ENCODE peak calls at places on chromosomes 3 and 15, in five cellular contexts. One of them, this sample, is unnamed.
A peak's percentile ranks its signal among the peaks of the same experiment; 100 is the strongest.

GRCh38 chr15:93035092-93035915 is 53.7 kb downstream of the RGMA start:
- DNase-seq in activated effector memory CD4-positive, alpha-beta T cell treated with Interleukin-2 at 50 U/mL for 16 hours: no peak
- DNase-seq in stimulated activated CD8-positive, alpha-beta memory T cell treated with anti-CD3 and anti-CD28 coated beads, Interleukin-7, amount 100 ng/mL, for 48 hours: no peak
- DNase-seq in MM.1S: no peak
- DNase-seq in kidney: no peak
- DNase-seq in this sample: no peak

GRCh38 chr3:45595364-45596154 is 1.0 kb downstream of the LIMD1 start:
- DNase-seq in kidney: no peak
- DNase-seq in MM.1S: no peak
- DNase-seq in stimulated activated CD8-positive, alpha-beta memory T cell treated with anti-CD3 and anti-CD28 coated beads, Interleukin-7, amount 100 ng/mL, for 48 hours: no peak
- DNase-seq in activated effector memory CD4-positive, alpha-beta T cell treated with Interleukin-2 at 50 U/mL for 16 hours: no peak
- DNase-seq in this sample: no peak

GRCh38 chr3:185716436-185717090 is 108.3 kb downstream of the IGF2BP2 start:
- DNase-seq in kidney: no peak
- DNase-seq in MM.1S: no peak
- DNase-seq in stimulated activated CD8-positive, alpha-beta memory T cell treated with anti-CD3 and anti-CD28 coated beads, Interleukin-7, amount 100 ng/mL, for 48 hours: no peak
- DNase-seq in activated effector memory CD4-positive, alpha-beta T cell treated with Interleukin-2 at 50 U/mL for 16 hours: no peak
- DNase-seq in this sample: no peak

GRCh38 chr3:178131801-178132200 is 404.4 kb upstream of the KCNMB2 start:
- DNase-seq in MM.1S: no peak
- DNase-seq in kidney: no peak
- DNase-seq in stimulated activated CD8-positive, alpha-beta memory T cell treated with anti-CD3 and anti-CD28 coated beads, Interleukin-7, amount 100 ng/mL, for 48 hours: no peak
- DNase-seq in activated effector memory CD4-positive, alpha-beta T cell treated with Interleukin-2 at 50 U/mL for 16 hours: no peak
- DNase-seq in this sample: no peak

GRCh38 chr3:134186391-134186790 is 64.3 kb downstream of the RYK start:
- DNase-seq in MM.1S: no peak
- DNase-seq in activated effector memory CD4-positive, alpha-beta T cell treated with Interleukin-2 at 50 U/mL for 16 hours: no peak
- DNase-seq in kidney: no peak
- DNase-seq in stimulated activated CD8-positive, alpha-beta memory T cell treated with anti-CD3 and anti-CD28 coated beads, Interleukin-7, amount 100 ng/mL, for 48 hours: no peak
- DNase-seq in this sample: no peak

GRCh38 chr3:143565943-143566342 is 282.3 kb downstream of the SLC9A9 start:
- DNase-seq in MM.1S: no peak
- DNase-seq in activated effector memory CD4-positive, alpha-beta T cell treated with Interleukin-2 at 50 U/mL for 16 hours: no peak
- DNase-seq in stimulated activated CD8-positive, alpha-beta memory T cell treated with anti-CD3 and anti-CD28 coated beads, Interleukin-7, amount 100 ng/mL, for 48 hours: no peak
- DNase-seq in kidney: no peak
- DNase-seq in this sample: peak; percentile 9

GRCh38 chr3:47715928-47716327 is 65.8 kb downstream of the SMARCC1 start:
- DNase-seq in activated effector memory CD4-positive, alpha-beta T cell treated with Interleukin-2 at 50 U/mL for 16 hours: no peak
- DNase-seq in stimulated activated CD8-positive, alpha-beta memory T cell treated with anti-CD3 and anti-CD28 coated beads, Interleukin-7, amount 100 ng/mL, for 48 hours: no peak
- DNase-seq in MM.1S: no peak
- DNase-seq in kidney: no peak
- DNase-seq in this sample: no peak

GRCh38 chr3:54215521-54215920 is 93.2 kb downstream of the CACNA2D3 start:
- DNase-seq in MM.1S: no peak
- DNase-seq in stimulated activated CD8-positive, alpha-beta memory T cell treated with anti-CD3 and anti-CD28 coated beads, Interleukin-7, amount 100 ng/mL, for 48 hours: no peak
- DNase-seq in kidney: no peak
- DNase-seq in activated effector memory CD4-positive, alpha-beta T cell treated with Interleukin-2 at 50 U/mL for 16 hours: no peak
- DNase-seq in this sample: no peak

GRCh38 chr3:85159376-85159775 is 200.6 kb downstream of the CADM2 start:
- DNase-seq in stimulated activated CD8-positive, alpha-beta memory T cell treated with anti-CD3 and anti-CD28 coated beads, Interleukin-7, amount 100 ng/mL, for 48 hours: no peak
- DNase-seq in MM.1S: no peak
- DNase-seq in kidney: no peak
- DNase-seq in activated effector memory CD4-positive, alpha-beta T cell treated with Interleukin-2 at 50 U/mL for 16 hours: no peak
- DNase-seq in this sample: no peak

GRCh38 chr3:67685499-67685898 is 31.1 kb upstream of the SUCLG2 start:
- DNase-seq in MM.1S: peak; percentile 87
- DNase-seq in stimulated activated CD8-positive, alpha-beta memory T cell treated with anti-CD3 and anti-CD28 coated beads, Interleukin-7, amount 100 ng/mL, for 48 hours: no peak
- DNase-seq in kidney: no peak
- DNase-seq in activated effector memory CD4-positive, alpha-beta T cell treated with Interleukin-2 at 50 U/mL for 16 hours: no peak
- DNase-seq in this sample: peak; percentile 56

GRCh38 chr3:179653777-179654117 is 907 bp downstream of the USP13 start:
- DNase-seq in activated effector memory CD4-positive, alpha-beta T cell treated with Interleukin-2 at 50 U/mL for 16 hours: no peak
- DNase-seq in MM.1S: peak; percentile 53
- DNase-seq in stimulated activated CD8-positive, alpha-beta memory T cell treated with anti-CD3 and anti-CD28 coated beads, Interleukin-7, amount 100 ng/mL, for 48 hours: no peak
- DNase-seq in kidney: no peak
- DNase-seq in this sample: no peak

GRCh38 chr15:23416349-23417276 is 30.4 kb downstream of the GOLGA6L2 start:
- DNase-seq in kidney: peak; percentile 65
- DNase-seq in MM.1S: peak; percentile 96
- DNase-seq in activated effector memory CD4-positive, alpha-beta T cell treated with Interleukin-2 at 50 U/mL for 16 hours: no peak
- DNase-seq in stimulated activated CD8-positive, alpha-beta memory T cell treated with anti-CD3 and anti-CD28 coated beads, Interleukin-7, amount 100 ng/mL, for 48 hours: no peak
- DNase-seq in this sample: peak; percentile 22

GRCh38 chr3:45365060-45365459 is 23.3 kb upstream of the LARS2 start:
- DNase-seq in activated effector memory CD4-positive, alpha-beta T cell treated with Interleukin-2 at 50 U/mL for 16 hours: no peak
- DNase-seq in kidney: no peak
- DNase-seq in stimulated activated CD8-positive, alpha-beta memory T cell treated with anti-CD3 and anti-CD28 coated beads, Interleukin-7, amount 100 ng/mL, for 48 hours: no peak
- DNase-seq in MM.1S: no peak
- DNase-seq in this sample: no peak

GRCh38 chr15:48334260-48334659 is 3.0 kb downstream of the DUT start:
- DNase-seq in stimulated activated CD8-positive, alpha-beta memory T cell treated with anti-CD3 and anti-CD28 coated beads, Interleukin-7, amount 100 ng/mL, for 48 hours: no peak
- DNase-seq in kidney: no peak
- DNase-seq in activated effector memory CD4-positive, alpha-beta T cell treated with Interleukin-2 at 50 U/mL for 16 hours: no peak
- DNase-seq in MM.1S: no peak
- DNase-seq in this sample: no peak

GRCh38 chr3:81816473-81817260 is 55.2 kb upstream of the GBE1 start:
- DNase-seq in activated effector memory CD4-positive, alpha-beta T cell treated with Interleukin-2 at 50 U/mL for 16 hours: no peak
- DNase-seq in stimulated activated CD8-positive, alpha-beta memory T cell treated with anti-CD3 and anti-CD28 coated beads, Interleukin-7, amount 100 ng/mL, for 48 hours: no peak
- DNase-seq in MM.1S: no peak
- DNase-seq in kidney: no peak
- DNase-seq in this sample: peak; percentile 43

GRCh38 chr3:99925584-99925983 is 107.9 kb downstream of the CMSS1 start:
- DNase-seq in MM.1S: no peak
- DNase-seq in stimulated activated CD8-positive, alpha-beta memory T cell treated with anti-CD3 and anti-CD28 coated beads, Interleukin-7, amount 100 ng/mL, for 48 hours: no peak
- DNase-seq in kidney: no peak
- DNase-seq in activated effector memory CD4-positive, alpha-beta T cell treated with Interleukin-2 at 50 U/mL for 16 hours: no peak
- DNase-seq in this sample: no peak

GRCh38 chr3:16249336-16249735 is 15.4 kb downstream of the DPH3 start:
- DNase-seq in activated effector memory CD4-positive, alpha-beta T cell treated with Interleukin-2 at 50 U/mL for 16 hours: no peak
- DNase-seq in MM.1S: peak; percentile 14
- DNase-seq in kidney: no peak
- DNase-seq in stimulated activated CD8-positive, alpha-beta memory T cell treated with anti-CD3 and anti-CD28 coated beads, Interleukin-7, amount 100 ng/mL, for 48 hours: no peak
- DNase-seq in this sample: peak; percentile 52

GRCh38 chr3:61936344-61936937 is 375.1 kb downstream of the PTPRG start:
- DNase-seq in activated effector memory CD4-positive, alpha-beta T cell treated with Interleukin-2 at 50 U/mL for 16 hours: no peak
- DNase-seq in stimulated activated CD8-positive, alpha-beta memory T cell treated with anti-CD3 and anti-CD28 coated beads, Interleukin-7, amount 100 ng/mL, for 48 hours: no peak
- DNase-seq in kidney: no peak
- DNase-seq in MM.1S: peak; percentile 15
- DNase-seq in this sample: peak; percentile 43

GRCh38 chr15:64739216-64739976 is 36.0 kb downstream of the RBPMS2 start:
- DNase-seq in kidney: no peak
- DNase-seq in activated effector memory CD4-positive, alpha-beta T cell treated with Interleukin-2 at 50 U/mL for 16 hours: no peak
- DNase-seq in stimulated activated CD8-positive, alpha-beta memory T cell treated with anti-CD3 and anti-CD28 coated beads, Interleukin-7, amount 100 ng/mL, for 48 hours: no peak
- DNase-seq in MM.1S: no peak
- DNase-seq in this sample: no peak

GRCh38 chr3:53022647-53023046 is 23.2 kb downstream of the SFMBT1 start:
- DNase-seq in kidney: no peak
- DNase-seq in activated effector memory CD4-positive, alpha-beta T cell treated with Interleukin-2 at 50 U/mL for 16 hours: no peak
- DNase-seq in stimulated activated CD8-positive, alpha-beta memory T cell treated with anti-CD3 and anti-CD28 coated beads, Interleukin-7, amount 100 ng/mL, for 48 hours: no peak
- DNase-seq in MM.1S: no peak
- DNase-seq in this sample: no peak

GRCh38 chr3:52851348-52851747 is 16.5 kb upstream of the MUSTN1 start:
- DNase-seq in kidney: peak; percentile 31
- DNase-seq in MM.1S: peak; percentile 20
- DNase-seq in stimulated activated CD8-positive, alpha-beta memory T cell treated with anti-CD3 and anti-CD28 coated beads, Interleukin-7, amount 100 ng/mL, for 48 hours: no peak
- DNase-seq in activated effector memory CD4-positive, alpha-beta T cell treated with Interleukin-2 at 50 U/mL for 16 hours: no peak
- DNase-seq in this sample: peak; percentile 49

GRCh38 chr15:68578960-68579935 is at the start of gene CORO2B:
- DNase-seq in kidney: peak; percentile 83
- DNase-seq in stimulated activated CD8-positive, alpha-beta memory T cell treated with anti-CD3 and anti-CD28 coated beads, Interleukin-7, amount 100 ng/mL, for 48 hours: no peak
- DNase-seq in MM.1S: no peak
- DNase-seq in activated effector memory CD4-positive, alpha-beta T cell treated with Interleukin-2 at 50 U/mL for 16 hours: no peak
- DNase-seq in this sample: no peak

GRCh38 chr15:44058126-44058525 is 136.9 kb downstream of the FRMD5 start:
- DNase-seq in stimulated activated CD8-positive, alpha-beta memory T cell treated with anti-CD3 and anti-CD28 coated beads, Interleukin-7, amount 100 ng/mL, for 48 hours: no peak
- DNase-seq in kidney: no peak
- DNase-seq in activated effector memory CD4-positive, alpha-beta T cell treated with Interleukin-2 at 50 U/mL for 16 hours: no peak
- DNase-seq in MM.1S: peak; percentile 62
- DNase-seq in this sample: no peak

GRCh38 chr3:140834266-140835037 is 107.2 kb upstream of the SLC25A36 start:
- DNase-seq in MM.1S: no peak
- DNase-seq in kidney: no peak
- DNase-seq in stimulated activated CD8-positive, alpha-beta memory T cell treated with anti-CD3 and anti-CD28 coated beads, Interleukin-7, amount 100 ng/mL, for 48 hours: no peak
- DNase-seq in activated effector memory CD4-positive, alpha-beta T cell treated with Interleukin-2 at 50 U/mL for 16 hours: no peak
- DNase-seq in this sample: no peak

GRCh38 chr3:42654331-42655201 is 1.1 kb downstream of the ZBTB47 start:
- DNase-seq in stimulated activated CD8-positive, alpha-beta memory T cell treated with anti-CD3 and anti-CD28 coated beads, Interleukin-7, amount 100 ng/mL, for 48 hours: no peak
- DNase-seq in kidney: peak; percentile 85
- DNase-seq in MM.1S: no peak
- DNase-seq in activated effector memory CD4-positive, alpha-beta T cell treated with Interleukin-2 at 50 U/mL for 16 hours: no peak
- DNase-seq in this sample: no peak

GRCh38 chr15:85010114-85010471 is 28.4 kb downstream of the PDE8A start:
- DNase-seq in activated effector memory CD4-positive, alpha-beta T cell treated with Interleukin-2 at 50 U/mL for 16 hours: no peak
- DNase-seq in MM.1S: no peak
- DNase-seq in kidney: no peak
- DNase-seq in stimulated activated CD8-positive, alpha-beta memory T cell treated with anti-CD3 and anti-CD28 coated beads, Interleukin-7, amount 100 ng/mL, for 48 hours: no peak
- DNase-seq in this sample: no peak

GRCh38 chr3:122942937-122943827 is 84.4 kb downstream of the SEMA5B start:
- DNase-seq in kidney: peak; percentile 86
- DNase-seq in stimulated activated CD8-positive, alpha-beta memory T cell treated with anti-CD3 and anti-CD28 coated beads, Interleukin-7, amount 100 ng/mL, for 48 hours: no peak
- DNase-seq in activated effector memory CD4-positive, alpha-beta T cell treated with Interleukin-2 at 50 U/mL for 16 hours: no peak
- DNase-seq in MM.1S: peak; percentile 32
- DNase-seq in this sample: peak; percentile 44

GRCh38 chr3:120469440-120470415 is 18.9 kb upstream of the FSTL1 start:
- DNase-seq in MM.1S: no peak
- DNase-seq in kidney: no peak
- DNase-seq in activated effector memory CD4-positive, alpha-beta T cell treated with Interleukin-2 at 50 U/mL for 16 hours: no peak
- DNase-seq in stimulated activated CD8-positive, alpha-beta memory T cell treated with anti-CD3 and anti-CD28 coated beads, Interleukin-7, amount 100 ng/mL, for 48 hours: no peak
- DNase-seq in this sample: no peak

GRCh38 chr3:167493240-167493639 is 19.4 kb upstream of the SERPINI2 start:
- DNase-seq in kidney: no peak
- DNase-seq in activated effector memory CD4-positive, alpha-beta T cell treated with Interleukin-2 at 50 U/mL for 16 hours: no peak
- DNase-seq in stimulated activated CD8-positive, alpha-beta memory T cell treated with anti-CD3 and anti-CD28 coated beads, Interleukin-7, amount 100 ng/mL, for 48 hours: no peak
- DNase-seq in MM.1S: no peak
- DNase-seq in this sample: peak; percentile 46

GRCh38 chr15:26697913-26698312 is 75.0 kb downstream of the GABRB3 start:
- DNase-seq in activated effector memory CD4-positive, alpha-beta T cell treated with Interleukin-2 at 50 U/mL for 16 hours: no peak
- DNase-seq in stimulated activated CD8-positive, alpha-beta memory T cell treated with anti-CD3 and anti-CD28 coated beads, Interleukin-7, amount 100 ng/mL, for 48 hours: no peak
- DNase-seq in kidney: no peak
- DNase-seq in MM.1S: no peak
- DNase-seq in this sample: no peak

GRCh38 chr3:34284959-34285358 is 486.5 kb downstream of the PDCD6IP start:
- DNase-seq in activated effector memory CD4-positive, alpha-beta T cell treated with Interleukin-2 at 50 U/mL for 16 hours: no peak
- DNase-seq in stimulated activated CD8-positive, alpha-beta memory T cell treated with anti-CD3 and anti-CD28 coated beads, Interleukin-7, amount 100 ng/mL, for 48 hours: no peak
- DNase-seq in kidney: no peak
- DNase-seq in MM.1S: no peak
- DNase-seq in this sample: peak; percentile 25

GRCh38 chr3:6935964-6936363 is 75.0 kb downstream of the GRM7 start:
- DNase-seq in stimulated activated CD8-positive, alpha-beta memory T cell treated with anti-CD3 and anti-CD28 coated beads, Interleukin-7, amount 100 ng/mL, for 48 hours: no peak
- DNase-seq in MM.1S: no peak
- DNase-seq in activated effector memory CD4-positive, alpha-beta T cell treated with Interleukin-2 at 50 U/mL for 16 hours: no peak
- DNase-seq in kidney: no peak
- DNase-seq in this sample: no peak

GRCh38 chr3:149512073-149512782 is 37.7 kb downstream of the TM4SF4 start:
- DNase-seq in MM.1S: peak; percentile 65
- DNase-seq in stimulated activated CD8-positive, alpha-beta memory T cell treated with anti-CD3 and anti-CD28 coated beads, Interleukin-7, amount 100 ng/mL, for 48 hours: no peak
- DNase-seq in kidney: no peak
- DNase-seq in activated effector memory CD4-positive, alpha-beta T cell treated with Interleukin-2 at 50 U/mL for 16 hours: no peak
- DNase-seq in this sample: peak; percentile 70